ENCODE peak calls at places on chromosome 10, in eight cellular contexts. O is fibroblast of the conjunctiva; K is stimulated activated CD4-positive, alpha-beta T cell treated with anti-CD3 and anti-CD28 coated beads, Interleukin-1b, Interleukin-23, amount 100 ng/mL, for 24 hours; V is COR-L47; E is stimulated activated CD8-positive, alpha-beta memory T cell treated with anti-CD3 and anti-CD28 coated beads, Interleukin-12 subunit alpha, Interleukin-12 subunit beta, amount 100 ng/mL, for 1 hour; F is renal cortical epithelial cell; P is neuronal stem cell; M is SHP77. X is an unnamed sample.

GRCh38 chr10:71274901-71275796 is 43.9 kb upstream of the SLC29A3 start:
- DNase-seq in F (no peak), P (no peak), E (no peak), V (no peak), M (no peak), O (no peak), K (no peak), X (no peak)

GRCh38 chr10:86918022-86918471 is 39.4 kb downstream of the MMRN2 start:
- DNase-seq in P (no peak), K (no peak), M (no peak), O (no peak), V (no peak), E (no peak), F (no peak), X (no peak)

GRCh38 chr10:18164771-18165361 is 24.6 kb downstream of the CACNB2 start:
- DNase-seq in V (no peak), M (no peak), E (no peak), O (peak; percentile 70), P (no peak), F (no peak), K (no peak), X (no peak)

GRCh38 chr10:24208661-24209420 is at the start of gene KIAA1217:
- DNase-seq in O (no peak), V (no peak), E (no peak), K (no peak), F (peak; percentile 44), P (peak; percentile 70), M (no peak), X (no peak)

GRCh38 chr10:75035975-75036708 is 75.3 kb upstream of the SAMD8 start:
- DNase-seq in F (peak; percentile 6), K (no peak), O (no peak), M (no peak), V (no peak), E (no peak), P (no peak), X (no peak)

GRCh38 chr10:86958109-86958830 is at the start of gene SNCG:
- DNase-seq in V (no peak), F (no peak), P (no peak), M (no peak), O (no peak), E (no peak), K (no peak), X (no peak)

GRCh38 chr10:86655173-86655540 is 810 bp downstream of the OPN4 start:
- DNase-seq in F (no peak), O (no peak), M (no peak), V (no peak), E (no peak), P (no peak), K (no peak), X (no peak)

GRCh38 chr10:99444676-99445075 is 14.3 kb upstream of the GOT1 start:
- DNase-seq in K (no peak), P (no peak), F (no peak), V (no peak), E (no peak), O (no peak), M (no peak), X (no peak)

GRCh38 chr10:92880233-92880861 is 32.0 kb downstream of the EXOC6 start:
- DNase-seq in M (peak; percentile 32), K (no peak), F (peak; percentile 64), O (peak; percentile 23), E (no peak), P (peak; percentile 12), V (no peak), X (no peak)